ENCODE peak calls at places on chromosomes 3 and 15, in six cellular contexts. W is GM10248, Q is ACHN, C is heart right ventricle, F is HCEC 1CT, A is foreskin fibroblast. Z is an unnamed sample.

GRCh38 chr3:81723732-81724313 is 37.6 kb downstream of the GBE1 start:
- DNase-seq in W (peak), Q (peak), C (no peak), F (peak), A (no peak), Z (no peak)

GRCh38 chr3:104909188-104909587 is 457.5 kb upstream of the ALCAM start:
- DNase-seq in W (no peak), Q (no peak), C (no peak), F (peak), A (peak), Z (no peak)

GRCh38 chr3:18046131-18046530 is 303.7 kb upstream of the TBC1D5 start:
- DNase-seq in W (no peak), Q (no peak), C (no peak), F (no peak), A (no peak), Z (no peak)

GRCh38 chr3:65190111-65190510 is 502.3 kb upstream of the ADAMTS9 start:
- DNase-seq in W (no peak), Q (no peak), C (no peak), F (no peak), A (no peak), Z (no peak)

GRCh38 chr3:10396083-10396482 is 75.2 kb upstream of the SEC13 start:
- DNase-seq in W (no peak), Q (no peak), C (no peak), F (no peak), A (no peak), Z (peak)

GRCh38 chr15:55661431-55661830 is 73.3 kb upstream of the PYGO1 start:
- DNase-seq in W (no peak), Q (no peak), C (no peak), F (no peak), A (no peak), Z (no peak)

GRCh38 chr3:195929452-195929851 is 21.1 kb upstream of the TNK2 start:
- DNase-seq in W (no peak), Q (no peak), C (no peak), F (no peak), A (no peak), Z (no peak)

GRCh38 chr15:58271410-58271809 is 133.2 kb downstream of the AQP9 start:
- DNase-seq in W (no peak), Q (no peak), C (no peak), F (no peak), A (no peak), Z (no peak)

GRCh38 chr3:23785882-23786281 is 19.9 kb upstream of the UBE2E1 start:
- DNase-seq in W (no peak), Q (no peak), C (no peak), F (no peak), A (no peak), Z (no peak)

GRCh38 chr3:27976933-27977332 is 254.8 kb upstream of the EOMES start:
- DNase-seq in W (no peak), Q (no peak), C (no peak), F (peak), A (peak), Z (no peak)